ENCODE peak calls at places on chromosomes 1 and 21, in six cellular contexts. One of them, this sample, is unnamed.

GRCh38 chr21:36297938-36298572 is 21.9 kb upstream of the MORC3 start:
- DNase-seq in cardiac fibroblast: no peak
- DNase-seq in activated naive CD4-positive, alpha-beta T cell treated with anti-CD3 and anti-CD28 coated beads, Interleukin-2, amount 10 ng/mL, durations not matched to agents 7 days and 5 days: peak
- DNase-seq in effector memory CD4-positive, alpha-beta T cell: peak
- DNase-seq in iPS-NIHi11: no peak
- DNase-seq in activated CD8-positive, alpha-beta memory T cell treated with anti-CD3 and anti-CD28 coated beads, Interleukin-2, amount 50 U/mL, for 4 hours: peak
- DNase-seq in this sample: no peak

GRCh38 chr1:44826375-44827196 is 16.5 kb downstream of the PTCH2 start:
- DNase-seq in effector memory CD4-positive, alpha-beta T cell: no peak
- DNase-seq in cardiac fibroblast: no peak
- DNase-seq in activated CD8-positive, alpha-beta memory T cell treated with anti-CD3 and anti-CD28 coated beads, Interleukin-2, amount 50 U/mL, for 4 hours: no peak
- DNase-seq in activated naive CD4-positive, alpha-beta T cell treated with anti-CD3 and anti-CD28 coated beads, Interleukin-2, amount 10 ng/mL, durations not matched to agents 7 days and 5 days: no peak
- DNase-seq in iPS-NIHi11: no peak
- DNase-seq in this sample: no peak

GRCh38 chr1:165639821-165640623 is 9.0 kb downstream of the MGST3 start:
- DNase-seq in activated CD8-positive, alpha-beta memory T cell treated with anti-CD3 and anti-CD28 coated beads, Interleukin-2, amount 50 U/mL, for 4 hours: no peak
- DNase-seq in iPS-NIHi11: no peak
- DNase-seq in effector memory CD4-positive, alpha-beta T cell: no peak
- DNase-seq in activated naive CD4-positive, alpha-beta T cell treated with anti-CD3 and anti-CD28 coated beads, Interleukin-2, amount 10 ng/mL, durations not matched to agents 7 days and 5 days: no peak
- DNase-seq in cardiac fibroblast: no peak
- DNase-seq in this sample: no peak

GRCh38 chr1:220701974-220702373 is 11.8 kb downstream of the C1orf115 start:
- DNase-seq in cardiac fibroblast: no peak
- DNase-seq in iPS-NIHi11: no peak
- DNase-seq in activated CD8-positive, alpha-beta memory T cell treated with anti-CD3 and anti-CD28 coated beads, Interleukin-2, amount 50 U/mL, for 4 hours: no peak
- DNase-seq in activated naive CD4-positive, alpha-beta T cell treated with anti-CD3 and anti-CD28 coated beads, Interleukin-2, amount 10 ng/mL, durations not matched to agents 7 days and 5 days: no peak
- DNase-seq in effector memory CD4-positive, alpha-beta T cell: no peak
- DNase-seq in this sample: no peak

GRCh38 chr1:28736450-28737244 is at the start of gene YTHDF2:
- DNase-seq in effector memory CD4-positive, alpha-beta T cell: peak
- DNase-seq in cardiac fibroblast: peak
- DNase-seq in activated naive CD4-positive, alpha-beta T cell treated with anti-CD3 and anti-CD28 coated beads, Interleukin-2, amount 10 ng/mL, durations not matched to agents 7 days and 5 days: peak
- DNase-seq in activated CD8-positive, alpha-beta memory T cell treated with anti-CD3 and anti-CD28 coated beads, Interleukin-2, amount 50 U/mL, for 4 hours: peak
- DNase-seq in iPS-NIHi11: peak
- DNase-seq in this sample: peak

GRCh38 chr1:13723810-13724209 is 23.8 kb downstream of the PRDM2 start:
- DNase-seq in cardiac fibroblast: peak
- DNase-seq in activated naive CD4-positive, alpha-beta T cell treated with anti-CD3 and anti-CD28 coated beads, Interleukin-2, amount 10 ng/mL, durations not matched to agents 7 days and 5 days: no peak
- DNase-seq in activated CD8-positive, alpha-beta memory T cell treated with anti-CD3 and anti-CD28 coated beads, Interleukin-2, amount 50 U/mL, for 4 hours: no peak
- DNase-seq in iPS-NIHi11: peak
- DNase-seq in effector memory CD4-positive, alpha-beta T cell: no peak
- DNase-seq in this sample: no peak

GRCh38 chr1:13945856-13946255 is 245.9 kb downstream of the PRDM2 start:
- DNase-seq in activated CD8-positive, alpha-beta memory T cell treated with anti-CD3 and anti-CD28 coated beads, Interleukin-2, amount 50 U/mL, for 4 hours: no peak
- DNase-seq in cardiac fibroblast: no peak
- DNase-seq in effector memory CD4-positive, alpha-beta T cell: no peak
- DNase-seq in activated naive CD4-positive, alpha-beta T cell treated with anti-CD3 and anti-CD28 coated beads, Interleukin-2, amount 10 ng/mL, durations not matched to agents 7 days and 5 days: no peak
- DNase-seq in iPS-NIHi11: no peak
- DNase-seq in this sample: no peak

GRCh38 chr1:174008979-174009378 is 13.2 kb downstream of the RC3H1 start:
- DNase-seq in cardiac fibroblast: no peak
- DNase-seq in activated naive CD4-positive, alpha-beta T cell treated with anti-CD3 and anti-CD28 coated beads, Interleukin-2, amount 10 ng/mL, durations not matched to agents 7 days and 5 days: no peak
- DNase-seq in effector memory CD4-positive, alpha-beta T cell: no peak
- DNase-seq in activated CD8-positive, alpha-beta memory T cell treated with anti-CD3 and anti-CD28 coated beads, Interleukin-2, amount 50 U/mL, for 4 hours: no peak
- DNase-seq in iPS-NIHi11: no peak
- DNase-seq in this sample: no peak

GRCh38 chr1:222266223-222267215 is 281.4 kb downstream of the HHIPL2 start:
- DNase-seq in effector memory CD4-positive, alpha-beta T cell: no peak
- DNase-seq in activated CD8-positive, alpha-beta memory T cell treated with anti-CD3 and anti-CD28 coated beads, Interleukin-2, amount 50 U/mL, for 4 hours: no peak
- DNase-seq in cardiac fibroblast: no peak
- DNase-seq in activated naive CD4-positive, alpha-beta T cell treated with anti-CD3 and anti-CD28 coated beads, Interleukin-2, amount 10 ng/mL, durations not matched to agents 7 days and 5 days: no peak
- DNase-seq in iPS-NIHi11: no peak
- DNase-seq in this sample: peak

GRCh38 chr1:177311111-177311510 is 140.4 kb downstream of the BRINP2 start:
- DNase-seq in activated naive CD4-positive, alpha-beta T cell treated with anti-CD3 and anti-CD28 coated beads, Interleukin-2, amount 10 ng/mL, durations not matched to agents 7 days and 5 days: no peak
- DNase-seq in cardiac fibroblast: no peak
- DNase-seq in iPS-NIHi11: no peak
- DNase-seq in activated CD8-positive, alpha-beta memory T cell treated with anti-CD3 and anti-CD28 coated beads, Interleukin-2, amount 50 U/mL, for 4 hours: no peak
- DNase-seq in effector memory CD4-positive, alpha-beta T cell: no peak
- DNase-seq in this sample: no peak

GRCh38 chr1:3984586-3984985 is 84.5 kb upstream of the C1orf174 start:
- DNase-seq in iPS-NIHi11: no peak
- DNase-seq in activated naive CD4-positive, alpha-beta T cell treated with anti-CD3 and anti-CD28 coated beads, Interleukin-2, amount 10 ng/mL, durations not matched to agents 7 days and 5 days: no peak
- DNase-seq in cardiac fibroblast: no peak
- DNase-seq in activated CD8-positive, alpha-beta memory T cell treated with anti-CD3 and anti-CD28 coated beads, Interleukin-2, amount 50 U/mL, for 4 hours: no peak
- DNase-seq in effector memory CD4-positive, alpha-beta T cell: no peak
- DNase-seq in this sample: no peak

GRCh38 chr1:76998582-76999189 is 131.4 kb downstream of the ST6GALNAC5 start:
- DNase-seq in cardiac fibroblast: peak
- DNase-seq in activated CD8-positive, alpha-beta memory T cell treated with anti-CD3 and anti-CD28 coated beads, Interleukin-2, amount 50 U/mL, for 4 hours: no peak
- DNase-seq in iPS-NIHi11: no peak
- DNase-seq in effector memory CD4-positive, alpha-beta T cell: no peak
- DNase-seq in activated naive CD4-positive, alpha-beta T cell treated with anti-CD3 and anti-CD28 coated beads, Interleukin-2, amount 10 ng/mL, durations not matched to agents 7 days and 5 days: no peak
- DNase-seq in this sample: no peak

GRCh38 chr1:109253803-109254620 is 4.7 kb downstream of the CELSR2 start:
- DNase-seq in activated naive CD4-positive, alpha-beta T cell treated with anti-CD3 and anti-CD28 coated beads, Interleukin-2, amount 10 ng/mL, durations not matched to agents 7 days and 5 days: no peak
- DNase-seq in cardiac fibroblast: no peak
- DNase-seq in activated CD8-positive, alpha-beta memory T cell treated with anti-CD3 and anti-CD28 coated beads, Interleukin-2, amount 50 U/mL, for 4 hours: no peak
- DNase-seq in effector memory CD4-positive, alpha-beta T cell: no peak
- DNase-seq in iPS-NIHi11: peak
- DNase-seq in this sample: peak

GRCh38 chr1:227944931-227945890 is 2.5 kb downstream of the WNT9A start:
- DNase-seq in effector memory CD4-positive, alpha-beta T cell: no peak
- DNase-seq in activated CD8-positive, alpha-beta memory T cell treated with anti-CD3 and anti-CD28 coated beads, Interleukin-2, amount 50 U/mL, for 4 hours: no peak
- DNase-seq in activated naive CD4-positive, alpha-beta T cell treated with anti-CD3 and anti-CD28 coated beads, Interleukin-2, amount 10 ng/mL, durations not matched to agents 7 days and 5 days: no peak
- DNase-seq in cardiac fibroblast: no peak
- DNase-seq in iPS-NIHi11: peak
- DNase-seq in this sample: no peak

GRCh38 chr1:240499012-240499411 is 112.9 kb downstream of the GREM2 start:
- DNase-seq in activated CD8-positive, alpha-beta memory T cell treated with anti-CD3 and anti-CD28 coated beads, Interleukin-2, amount 50 U/mL, for 4 hours: no peak
- DNase-seq in iPS-NIHi11: no peak
- DNase-seq in activated naive CD4-positive, alpha-beta T cell treated with anti-CD3 and anti-CD28 coated beads, Interleukin-2, amount 10 ng/mL, durations not matched to agents 7 days and 5 days: no peak
- DNase-seq in cardiac fibroblast: peak
- DNase-seq in effector memory CD4-positive, alpha-beta T cell: no peak
- DNase-seq in this sample: peak

GRCh38 chr1:207807395-207808321 is 55.8 kb downstream of the CD46 start:
- DNase-seq in iPS-NIHi11: no peak
- DNase-seq in cardiac fibroblast: no peak
- DNase-seq in activated naive CD4-positive, alpha-beta T cell treated with anti-CD3 and anti-CD28 coated beads, Interleukin-2, amount 10 ng/mL, durations not matched to agents 7 days and 5 days: no peak
- DNase-seq in effector memory CD4-positive, alpha-beta T cell: no peak
- DNase-seq in activated CD8-positive, alpha-beta memory T cell treated with anti-CD3 and anti-CD28 coated beads, Interleukin-2, amount 50 U/mL, for 4 hours: no peak
- DNase-seq in this sample: no peak

GRCh38 chr21:28704746-28705145 is 287.9 kb downstream of the LTN1 start:
- DNase-seq in activated naive CD4-positive, alpha-beta T cell treated with anti-CD3 and anti-CD28 coated beads, Interleukin-2, amount 10 ng/mL, durations not matched to agents 7 days and 5 days: no peak
- DNase-seq in effector memory CD4-positive, alpha-beta T cell: no peak
- DNase-seq in cardiac fibroblast: no peak
- DNase-seq in iPS-NIHi11: no peak
- DNase-seq in activated CD8-positive, alpha-beta memory T cell treated with anti-CD3 and anti-CD28 coated beads, Interleukin-2, amount 50 U/mL, for 4 hours: no peak
- DNase-seq in this sample: no peak

GRCh38 chr1:26529405-26529654 is 231 bp upstream of the RPS6KA1 start:
- DNase-seq in activated CD8-positive, alpha-beta memory T cell treated with anti-CD3 and anti-CD28 coated beads, Interleukin-2, amount 50 U/mL, for 4 hours: no peak
- DNase-seq in iPS-NIHi11: no peak
- DNase-seq in effector memory CD4-positive, alpha-beta T cell: no peak
- DNase-seq in activated naive CD4-positive, alpha-beta T cell treated with anti-CD3 and anti-CD28 coated beads, Interleukin-2, amount 10 ng/mL, durations not matched to agents 7 days and 5 days: no peak
- DNase-seq in cardiac fibroblast: no peak
- DNase-seq in this sample: peak

GRCh38 chr1:234879157-234880080 is 249.2 kb downstream of the TOMM20 start:
- DNase-seq in activated naive CD4-positive, alpha-beta T cell treated with anti-CD3 and anti-CD28 coated beads, Interleukin-2, amount 10 ng/mL, durations not matched to agents 7 days and 5 days: no peak
- DNase-seq in effector memory CD4-positive, alpha-beta T cell: no peak
- DNase-seq in activated CD8-positive, alpha-beta memory T cell treated with anti-CD3 and anti-CD28 coated beads, Interleukin-2, amount 50 U/mL, for 4 hours: no peak
- DNase-seq in iPS-NIHi11: no peak
- DNase-seq in cardiac fibroblast: no peak
- DNase-seq in this sample: no peak

GRCh38 chr1:111937147-111937725 is 52.2 kb downstream of the KCND3 start:
- DNase-seq in effector memory CD4-positive, alpha-beta T cell: no peak
- DNase-seq in cardiac fibroblast: no peak
- DNase-seq in activated CD8-positive, alpha-beta memory T cell treated with anti-CD3 and anti-CD28 coated beads, Interleukin-2, amount 50 U/mL, for 4 hours: no peak
- DNase-seq in activated naive CD4-positive, alpha-beta T cell treated with anti-CD3 and anti-CD28 coated beads, Interleukin-2, amount 10 ng/mL, durations not matched to agents 7 days and 5 days: no peak
- DNase-seq in iPS-NIHi11: no peak
- DNase-seq in this sample: peak

GRCh38 chr1:66337249-66337648 is 196.7 kb upstream of the SGIP1 start:
- DNase-seq in cardiac fibroblast: no peak
- DNase-seq in activated CD8-positive, alpha-beta memory T cell treated with anti-CD3 and anti-CD28 coated beads, Interleukin-2, amount 50 U/mL, for 4 hours: no peak
- DNase-seq in effector memory CD4-positive, alpha-beta T cell: no peak
- DNase-seq in activated naive CD4-positive, alpha-beta T cell treated with anti-CD3 and anti-CD28 coated beads, Interleukin-2, amount 10 ng/mL, durations not matched to agents 7 days and 5 days: no peak
- DNase-seq in iPS-NIHi11: no peak
- DNase-seq in this sample: no peak

GRCh38 chr1:42479621-42480020 is 16.5 kb downstream of the CCDC30 start:
- DNase-seq in iPS-NIHi11: peak
- DNase-seq in activated CD8-positive, alpha-beta memory T cell treated with anti-CD3 and anti-CD28 coated beads, Interleukin-2, amount 50 U/mL, for 4 hours: no peak
- DNase-seq in cardiac fibroblast: peak
- DNase-seq in effector memory CD4-positive, alpha-beta T cell: no peak
- DNase-seq in activated naive CD4-positive, alpha-beta T cell treated with anti-CD3 and anti-CD28 coated beads, Interleukin-2, amount 10 ng/mL, durations not matched to agents 7 days and 5 days: no peak
- DNase-seq in this sample: peak

GRCh38 chr1:232988572-232989040 is 38.2 kb downstream of the NTPCR start:
- DNase-seq in activated naive CD4-positive, alpha-beta T cell treated with anti-CD3 and anti-CD28 coated beads, Interleukin-2, amount 10 ng/mL, durations not matched to agents 7 days and 5 days: no peak
- DNase-seq in cardiac fibroblast: peak
- DNase-seq in effector memory CD4-positive, alpha-beta T cell: no peak
- DNase-seq in iPS-NIHi11: no peak
- DNase-seq in activated CD8-positive, alpha-beta memory T cell treated with anti-CD3 and anti-CD28 coated beads, Interleukin-2, amount 50 U/mL, for 4 hours: no peak
- DNase-seq in this sample: no peak

GRCh38 chr1:244576259-244576892 is 76.5 kb upstream of the DESI2 start:
- DNase-seq in activated CD8-positive, alpha-beta memory T cell treated with anti-CD3 and anti-CD28 coated beads, Interleukin-2, amount 50 U/mL, for 4 hours: no peak
- DNase-seq in cardiac fibroblast: peak
- DNase-seq in effector memory CD4-positive, alpha-beta T cell: no peak
- DNase-seq in activated naive CD4-positive, alpha-beta T cell treated with anti-CD3 and anti-CD28 coated beads, Interleukin-2, amount 10 ng/mL, durations not matched to agents 7 days and 5 days: no peak
- DNase-seq in iPS-NIHi11: no peak
- DNase-seq in this sample: no peak

GRCh38 chr1:94122201-94122970 is 1.4 kb upstream of the ABCA4 start:
- DNase-seq in cardiac fibroblast: peak
- DNase-seq in activated CD8-positive, alpha-beta memory T cell treated with anti-CD3 and anti-CD28 coated beads, Interleukin-2, amount 50 U/mL, for 4 hours: no peak
- DNase-seq in activated naive CD4-positive, alpha-beta T cell treated with anti-CD3 and anti-CD28 coated beads, Interleukin-2, amount 10 ng/mL, durations not matched to agents 7 days and 5 days: no peak
- DNase-seq in effector memory CD4-positive, alpha-beta T cell: no peak
- DNase-seq in iPS-NIHi11: no peak
- DNase-seq in this sample: no peak

GRCh38 chr1:33010946-33011731 is 25.5 kb downstream of the AK2 start:
- DNase-seq in activated naive CD4-positive, alpha-beta T cell treated with anti-CD3 and anti-CD28 coated beads, Interleukin-2, amount 10 ng/mL, durations not matched to agents 7 days and 5 days: no peak
- DNase-seq in activated CD8-positive, alpha-beta memory T cell treated with anti-CD3 and anti-CD28 coated beads, Interleukin-2, amount 50 U/mL, for 4 hours: no peak
- DNase-seq in iPS-NIHi11: no peak
- DNase-seq in effector memory CD4-positive, alpha-beta T cell: no peak
- DNase-seq in cardiac fibroblast: no peak
- DNase-seq in this sample: no peak

GRCh38 chr21:45104560-45104959 is 30.2 kb downstream of the ADARB1 start:
- DNase-seq in cardiac fibroblast: peak
- DNase-seq in effector memory CD4-positive, alpha-beta T cell: peak
- DNase-seq in activated CD8-positive, alpha-beta memory T cell treated with anti-CD3 and anti-CD28 coated beads, Interleukin-2, amount 50 U/mL, for 4 hours: no peak
- DNase-seq in iPS-NIHi11: no peak
- DNase-seq in activated naive CD4-positive, alpha-beta T cell treated with anti-CD3 and anti-CD28 coated beads, Interleukin-2, amount 10 ng/mL, durations not matched to agents 7 days and 5 days: no peak
- DNase-seq in this sample: no peak

GRCh38 chr1:226443439-226443838 is 35.5 kb upstream of the PARP1 start:
- DNase-seq in effector memory CD4-positive, alpha-beta T cell: no peak
- DNase-seq in iPS-NIHi11: no peak
- DNase-seq in activated CD8-positive, alpha-beta memory T cell treated with anti-CD3 and anti-CD28 coated beads, Interleukin-2, amount 50 U/mL, for 4 hours: no peak
- DNase-seq in cardiac fibroblast: peak
- DNase-seq in activated naive CD4-positive, alpha-beta T cell treated with anti-CD3 and anti-CD28 coated beads, Interleukin-2, amount 10 ng/mL, durations not matched to agents 7 days and 5 days: no peak
- DNase-seq in this sample: no peak

GRCh38 chr1:59016390-59016789 is 232.5 kb upstream of the JUN start:
- DNase-seq in iPS-NIHi11: no peak
- DNase-seq in activated naive CD4-positive, alpha-beta T cell treated with anti-CD3 and anti-CD28 coated beads, Interleukin-2, amount 10 ng/mL, durations not matched to agents 7 days and 5 days: no peak
- DNase-seq in effector memory CD4-positive, alpha-beta T cell: no peak
- DNase-seq in cardiac fibroblast: no peak
- DNase-seq in activated CD8-positive, alpha-beta memory T cell treated with anti-CD3 and anti-CD28 coated beads, Interleukin-2, amount 50 U/mL, for 4 hours: no peak
- DNase-seq in this sample: no peak

GRCh38 chr1:29679828-29680558 is 443.7 kb downstream of the PTPRU start:
- DNase-seq in effector memory CD4-positive, alpha-beta T cell: no peak
- DNase-seq in activated CD8-positive, alpha-beta memory T cell treated with anti-CD3 and anti-CD28 coated beads, Interleukin-2, amount 50 U/mL, for 4 hours: no peak
- DNase-seq in iPS-NIHi11: no peak
- DNase-seq in activated naive CD4-positive, alpha-beta T cell treated with anti-CD3 and anti-CD28 coated beads, Interleukin-2, amount 10 ng/mL, durations not matched to agents 7 days and 5 days: no peak
- DNase-seq in cardiac fibroblast: no peak
- DNase-seq in this sample: no peak

GRCh38 chr1:205360166-205360565 is 3.4 kb upstream of the KLHDC8A start:
- DNase-seq in activated naive CD4-positive, alpha-beta T cell treated with anti-CD3 and anti-CD28 coated beads, Interleukin-2, amount 10 ng/mL, durations not matched to agents 7 days and 5 days: no peak
- DNase-seq in activated CD8-positive, alpha-beta memory T cell treated with anti-CD3 and anti-CD28 coated beads, Interleukin-2, amount 50 U/mL, for 4 hours: no peak
- DNase-seq in cardiac fibroblast: no peak
- DNase-seq in effector memory CD4-positive, alpha-beta T cell: no peak
- DNase-seq in iPS-NIHi11: no peak
- DNase-seq in this sample: no peak

GRCh38 chr1:114093624-114094302 is 59.9 kb downstream of the SYT6 start:
- DNase-seq in activated naive CD4-positive, alpha-beta T cell treated with anti-CD3 and anti-CD28 coated beads, Interleukin-2, amount 10 ng/mL, durations not matched to agents 7 days and 5 days: no peak
- DNase-seq in iPS-NIHi11: no peak
- DNase-seq in activated CD8-positive, alpha-beta memory T cell treated with anti-CD3 and anti-CD28 coated beads, Interleukin-2, amount 50 U/mL, for 4 hours: no peak
- DNase-seq in effector memory CD4-positive, alpha-beta T cell: no peak
- DNase-seq in cardiac fibroblast: peak
- DNase-seq in this sample: no peak

GRCh38 chr1:170168263-170168662 is 22.5 kb downstream of the NTMT2 start:
- DNase-seq in activated naive CD4-positive, alpha-beta T cell treated with anti-CD3 and anti-CD28 coated beads, Interleukin-2, amount 10 ng/mL, durations not matched to agents 7 days and 5 days: no peak
- DNase-seq in effector memory CD4-positive, alpha-beta T cell: no peak
- DNase-seq in cardiac fibroblast: peak
- DNase-seq in activated CD8-positive, alpha-beta memory T cell treated with anti-CD3 and anti-CD28 coated beads, Interleukin-2, amount 50 U/mL, for 4 hours: no peak
- DNase-seq in iPS-NIHi11: no peak
- DNase-seq in this sample: no peak

GRCh38 chr1:197910120-197911110 is 6.8 kb upstream of the LHX9 start:
- DNase-seq in activated CD8-positive, alpha-beta memory T cell treated with anti-CD3 and anti-CD28 coated beads, Interleukin-2, amount 50 U/mL, for 4 hours: no peak
- DNase-seq in cardiac fibroblast: no peak
- DNase-seq in iPS-NIHi11: no peak
- DNase-seq in effector memory CD4-positive, alpha-beta T cell: no peak
- DNase-seq in activated naive CD4-positive, alpha-beta T cell treated with anti-CD3 and anti-CD28 coated beads, Interleukin-2, amount 10 ng/mL, durations not matched to agents 7 days and 5 days: no peak
- DNase-seq in this sample: no peak

GRCh38 chr1:152904688-152905440 is 3.5 kb upstream of the IVL start:
- DNase-seq in iPS-NIHi11: no peak
- DNase-seq in effector memory CD4-positive, alpha-beta T cell: no peak
- DNase-seq in cardiac fibroblast: no peak
- DNase-seq in activated CD8-positive, alpha-beta memory T cell treated with anti-CD3 and anti-CD28 coated beads, Interleukin-2, amount 50 U/mL, for 4 hours: no peak
- DNase-seq in activated naive CD4-positive, alpha-beta T cell treated with anti-CD3 and anti-CD28 coated beads, Interleukin-2, amount 10 ng/mL, durations not matched to agents 7 days and 5 days: no peak
- DNase-seq in this sample: no peak

GRCh38 chr1:110211503-110212164 is 1.5 kb downstream of the KCNC4 start:
- DNase-seq in iPS-NIHi11: no peak
- DNase-seq in activated naive CD4-positive, alpha-beta T cell treated with anti-CD3 and anti-CD28 coated beads, Interleukin-2, amount 10 ng/mL, durations not matched to agents 7 days and 5 days: no peak
- DNase-seq in effector memory CD4-positive, alpha-beta T cell: no peak
- DNase-seq in activated CD8-positive, alpha-beta memory T cell treated with anti-CD3 and anti-CD28 coated beads, Interleukin-2, amount 50 U/mL, for 4 hours: peak
- DNase-seq in cardiac fibroblast: no peak
- DNase-seq in this sample: no peak

GRCh38 chr1:225468270-225469020 is 40.6 kb upstream of the LBR start:
- DNase-seq in effector memory CD4-positive, alpha-beta T cell: no peak
- DNase-seq in activated CD8-positive, alpha-beta memory T cell treated with anti-CD3 and anti-CD28 coated beads, Interleukin-2, amount 50 U/mL, for 4 hours: peak
- DNase-seq in cardiac fibroblast: no peak
- DNase-seq in activated naive CD4-positive, alpha-beta T cell treated with anti-CD3 and anti-CD28 coated beads, Interleukin-2, amount 10 ng/mL, durations not matched to agents 7 days and 5 days: peak
- DNase-seq in iPS-NIHi11: no peak
- DNase-seq in this sample: no peak

This sample was measured in ELF-1.